ENCODE peak calls at places on chromosome 13, in eight cellular contexts. W, G, S, F, L, A, P and J are unnamed samples.

GRCh38 chr13:90683711-90684131 is 663.8 kb upstream of the MIR17HG start:
- DNase-seq in W (no peak), G (no peak), S (no peak), F (no peak), L (no peak), A (no peak), P (no peak), J (no peak)

GRCh38 chr13:26946675-26947342 is 186.2 kb upstream of the GPR12 start:
- DNase-seq in W (no peak), G (peak), S (no peak), F (no peak), L (peak), A (peak), P (peak), J (peak)

GRCh38 chr13:95212962-95213850 is 88.0 kb downstream of the ABCC4 start:
- DNase-seq in W (no peak), G (no peak), S (no peak), F (no peak), L (no peak), A (no peak), P (no peak), J (no peak)

GRCh38 chr13:30870916-30871712 is 35.0 kb upstream of the MEDAG start:
- DNase-seq in W (no peak), G (no peak), S (no peak), F (no peak), L (no peak), A (no peak), P (no peak), J (no peak)

GRCh38 chr13:102441085-102441484 is 39.2 kb upstream of the FGF14 start:
- DNase-seq in W (no peak), G (no peak), S (no peak), F (no peak), L (no peak), A (no peak), P (no peak), J (no peak)

GRCh38 chr13:80469105-80469840 is 128.3 kb upstream of the SPRY2 start:
- DNase-seq in W (no peak), G (no peak), S (no peak), F (no peak), L (no peak), A (no peak), P (no peak), J (no peak)

GRCh38 chr13:70253834-70254233 is 145.6 kb upstream of the KLHL1 start:
- DNase-seq in W (no peak), G (no peak), S (no peak), F (no peak), L (no peak), A (peak), P (no peak), J (peak)

GRCh38 chr13:61575941-61576340 is 160.3 kb upstream of the PCDH20 start:
- DNase-seq in W (no peak), G (no peak), S (no peak), F (no peak), L (no peak), A (no peak), P (no peak), J (no peak)

GRCh38 chr13:107348931-107349330 is 781.0 kb upstream of the ARGLU1 start:
- DNase-seq in W (no peak), G (no peak), S (no peak), F (no peak), L (no peak), A (no peak), P (no peak), J (no peak)

GRCh38 chr13:30429235-30429634 is 6.9 kb downstream of the UBE2L5 start:
- DNase-seq in W (no peak), G (no peak), S (no peak), F (no peak), L (no peak), A (no peak), P (no peak), J (no peak)

GRCh38 chr13:113114511-113115362 is 7.9 kb upstream of the F10 start:
- DNase-seq in W (no peak), G (no peak), S (no peak), F (no peak), L (no peak), A (no peak), P (no peak), J (no peak)

GRCh38 chr13:72774019-72774418 is 7.7 kb downstream of the DIS3 start:
- DNase-seq in W (no peak), G (no peak), S (no peak), F (no peak), L (no peak), A (no peak), P (no peak), J (no peak)

GRCh38 chr13:30454991-30455390 is 10.7 kb downstream of the HMGB1 start:
- DNase-seq in W (no peak), G (no peak), S (no peak), F (no peak), L (no peak), A (no peak), P (no peak), J (no peak)

GRCh38 chr13:33761744-33762143 is 56.2 kb upstream of the RFC3 start:
- DNase-seq in W (no peak), G (no peak), S (no peak), F (no peak), L (peak), A (no peak), P (no peak), J (no peak)

GRCh38 chr13:106617561-106617960 is 49.6 kb upstream of the ARGLU1 start:
- DNase-seq in W (no peak), G (no peak), S (no peak), F (no peak), L (no peak), A (no peak), P (no peak), J (no peak)

GRCh38 chr13:51453959-51454703 is 1.3 kb upstream of the INTS6 start:
- DNase-seq in W (peak), G (peak), S (peak), F (no peak), L (peak), A (no peak), P (no peak), J (no peak)

GRCh38 chr13:59679239-59679638 is 484.5 kb downstream of the DIAPH3 start:
- DNase-seq in W (no peak), G (no peak), S (no peak), F (no peak), L (no peak), A (no peak), P (no peak), J (no peak)

GRCh38 chr13:51152713-51153112 is 41.6 kb upstream of the C13orf42 start:
- DNase-seq in W (no peak), G (no peak), S (no peak), F (no peak), L (no peak), A (no peak), P (no peak), J (peak)

GRCh38 chr13:74288361-74288911 is 154.2 kb upstream of the KLF12 start:
- DNase-seq in W (no peak), G (peak), S (peak), F (no peak), L (no peak), A (no peak), P (peak), J (no peak)